ENCODE peak calls at places on chromosomes 3 and 15, in four cellular contexts. H is ovary, T is breast epithelium, I is HCT116. J is an unnamed sample. For H3K9me3, the result is how much of the 10 kb centered on the place peaks cover.

GRCh38 chr15:39583586-39584265 is 2.8 kb downstream of the THBS1 start:
- DNase-seq in H (peak), T (no peak), I (no peak), J (no peak)

GRCh38 chr15:74614744-74615312 is 808 bp upstream of the CLK3 start:
- DNase-seq in H (peak), T (peak), I (no peak), J (peak)

GRCh38 chr3:8985411-8985831 is 22.1 kb upstream of the RAD18 start:
- DNase-seq in H (no peak), T (no peak), I (no peak), J (no peak)

GRCh38 chr15:82047493-82048446 is 2.0 kb upstream of the MEX3B start:
- DNase-seq in H (peak), T (no peak), I (no peak), J (no peak)

GRCh38 chr3:11288021-11288491 is 15.9 kb downstream of the ATG7 start:
- DNase-seq in H (no peak), T (no peak), I (no peak), J (no peak)

GRCh38 chr15:36643551-36643950 is 64.1 kb downstream of the CDIN1 start:
- DNase-seq in H (no peak), T (no peak), I (peak), J (no peak)

GRCh38 chr3:43689166-43689565 is 1.6 kb upstream of the ABHD5 start:
- DNase-seq in H (no peak), T (no peak), I (no peak), J (no peak)

GRCh38 chr3:140216249-140216648 is 281.3 kb downstream of the CLSTN2 start:
- DNase-seq in H (no peak), T (no peak), I (no peak), J (no peak)

GRCh38 chr3:98985406-98985805 is 83.9 kb upstream of the DCBLD2 start:
- DNase-seq in H (no peak), T (no peak), I (no peak), J (no peak)

GRCh38 chr3:98573231-98573728 is 20.1 kb downstream of the CPOX start:
- DNase-seq in H (no peak), T (no peak), I (no peak), J (no peak)

GRCh38 chr3:177676148-177676547 is 478.9 kb upstream of the TBL1XR1 start:
- DNase-seq in H (no peak), T (no peak), I (no peak), J (no peak)

GRCh38 chr3:121126378-121127035 is 218.5 kb downstream of the STXBP5L start:
- DNase-seq in H (no peak), T (no peak), I (no peak), J (no peak)

GRCh38 chr3:136546718-136547117 is 205.5 kb downstream of the STAG1 start:
- DNase-seq in H (no peak), T (no peak), I (peak), J (no peak)

GRCh38 chr3:48997714-48998637 is 7.9 kb downstream of the P4HTM start:
- DNase-seq in H (no peak), T (no peak), I (no peak), J (no peak)

GRCh38 chr3:71380096-71380495 is 203.4 kb downstream of the FOXP1 start:
- DNase-seq in H (no peak), T (no peak), I (no peak), J (no peak)

GRCh38 chr3:169660709-169661566 is 2.6 kb downstream of the MECOM start:
- DNase-seq in H (no peak), T (no peak), I (no peak), J (peak)

GRCh38 chr3:101619734-101620133 is 45.8 kb downstream of the PCNP start:
- DNase-seq in H (no peak), T (no peak), I (no peak), J (no peak)
- H3K9me3 ChIP-seq in H (under half), T (under half), I (under half), J (under half)

DNA sequence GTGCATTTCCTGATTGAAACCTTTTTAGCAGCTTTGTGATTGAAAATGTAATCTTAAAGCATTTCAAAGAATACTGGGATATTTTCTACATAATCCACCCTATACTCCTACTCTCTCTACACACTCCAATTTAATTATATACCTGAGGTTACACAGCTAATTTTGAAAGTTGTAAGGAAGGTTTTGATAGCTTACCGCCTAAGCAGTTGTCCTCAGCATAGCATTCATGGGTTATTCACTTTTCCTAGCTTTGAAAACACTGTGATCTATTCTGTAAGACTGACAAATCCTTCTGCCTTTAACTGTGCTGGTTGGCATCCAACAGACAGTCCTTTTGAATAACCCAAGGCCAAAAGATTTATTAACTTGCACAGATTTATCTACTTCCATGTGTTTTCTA is 44.7 kb downstream of the SERPINI1 start:
- DNase-seq in H (no peak), T (no peak), I (no peak), J (no peak)
- H3K9me3 ChIP-seq in H (under half), T (under half), I (under half), J (under half)

DNA sequence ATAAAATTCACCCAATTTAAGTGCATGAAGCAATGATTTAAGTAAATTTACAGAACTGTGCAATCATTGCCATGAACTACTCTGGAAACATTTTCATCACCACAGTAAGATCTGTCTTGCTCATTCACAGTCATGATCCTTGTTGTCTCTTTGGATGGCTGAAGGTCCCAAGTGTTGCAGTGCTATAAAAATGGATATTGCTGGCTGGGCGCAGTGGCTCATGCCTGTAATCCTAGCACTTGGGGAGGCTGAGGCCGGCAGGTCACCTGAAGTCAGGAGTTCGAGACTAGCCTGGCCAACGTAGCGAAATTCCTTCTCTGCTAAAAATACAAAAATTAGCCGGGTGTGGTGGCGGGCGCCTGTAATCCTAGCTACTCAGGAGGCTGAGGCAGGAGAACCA is 17.0 kb downstream of the SNRPN start:
- DNase-seq in H (no peak), T (no peak), I (no peak), J (no peak)
- H3K9me3 ChIP-seq in H (under half), T (under half), I (under half), J (under half)

GRCh38 chr15:25056484-25057429 is 102.0 kb downstream of the SNRPN start:
- DNase-seq in H (no peak), T (peak), I (no peak), J (peak)
- H3K9me3 ChIP-seq in H (half or more), T (half or more), I (under half), J (half or more)

GRCh38 chr15:25054329-25054728 is 99.5 kb downstream of the SNRPN start:
- DNase-seq in H (no peak), T (peak), I (no peak), J (peak)
- H3K9me3 ChIP-seq in H (half or more), T (half or more), I (under half), J (half or more)

DNA sequence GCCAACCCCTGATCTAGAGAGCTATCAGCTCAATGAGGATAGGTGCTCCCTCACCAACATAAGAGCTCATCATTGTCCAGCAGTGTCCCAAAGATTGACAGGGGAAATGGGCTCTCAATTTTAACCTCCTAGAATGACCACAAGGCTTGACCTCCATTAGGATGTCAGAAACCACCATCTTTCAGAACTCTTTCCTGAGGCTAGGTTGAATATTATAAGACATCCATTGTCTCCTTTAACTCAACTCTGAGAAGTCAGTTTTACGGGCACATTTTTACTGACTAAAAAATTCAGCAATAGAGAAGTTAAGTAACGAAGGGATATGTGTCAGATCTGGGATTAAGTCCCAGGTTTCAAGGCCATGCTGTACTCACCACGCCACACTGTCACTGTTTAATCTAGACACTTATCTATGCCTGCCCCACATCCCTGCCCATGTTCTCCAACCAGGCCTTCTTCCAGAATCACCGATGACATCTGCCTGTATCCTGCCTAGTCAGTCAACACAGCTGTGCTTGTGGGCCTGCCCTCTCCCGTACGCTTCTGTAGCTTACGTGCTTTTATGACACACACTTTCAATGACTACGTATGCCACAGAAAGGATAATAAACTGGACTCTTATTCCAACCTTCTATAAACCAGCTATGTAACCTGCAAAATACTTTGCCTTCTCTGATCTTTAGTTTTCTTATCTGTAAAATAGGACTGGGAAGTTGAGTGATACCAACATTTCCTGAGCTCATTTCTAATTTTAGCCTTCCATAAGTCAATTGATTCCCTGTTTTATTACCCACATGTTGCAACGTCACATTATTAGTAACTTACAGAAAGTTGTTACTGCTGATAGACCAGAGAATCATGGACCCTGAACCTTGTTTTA is 17.2 kb upstream of the MUC13 start:
- DNase-seq in H (no peak), T (no peak), I (no peak), J (no peak)
- H3K9me3 ChIP-seq in H (under half), T (under half), I (under half), J (under half)

GRCh38 chr3:118029049-118029448 is 1005.6 kb downstream of the IGSF11 start:
- DNase-seq in H (no peak), T (no peak), I (no peak), J (no peak)
- H3K9me3 ChIP-seq in H (under half), T (under half), I (under half), J (under half)

GRCh38 chr15:79919749-79920511 is 23.1 kb upstream of the MTHFS start:
- DNase-seq in H (no peak), T (no peak), I (no peak), J (no peak)

GRCh38 chr15:79922512-79923067 is 25.8 kb upstream of the MTHFS start:
- DNase-seq in H (no peak), T (no peak), I (no peak), J (no peak)

GRCh38 chr15:79916424-79916823 is 19.6 kb upstream of the MTHFS start:
- DNase-seq in H (no peak), T (no peak), I (no peak), J (no peak)

GRCh38 chr15:79918278-79918677 is 21.5 kb upstream of the MTHFS start:
- DNase-seq in H (no peak), T (no peak), I (no peak), J (no peak)

GRCh38 chr15:79919090-79919748 is 22.4 kb upstream of the MTHFS start:
- DNase-seq in H (no peak), T (no peak), I (no peak), J (no peak)
- H3K9me3 ChIP-seq in H (under half), T (half or more), I (under half), J (under half)

GRCh38 chr3:126136428-126137220 is 43.8 kb downstream of the ALDH1L1 start:
- DNase-seq in H (peak), T (no peak), I (no peak), J (peak)
- H3K9me3 ChIP-seq in H (under half), T (under half), I (under half), J (under half)